ENCODE peak calls at places on chromosomes 1 and 21, in eight cellular contexts. I is right atrium auricular region; M is adrenal gland; C is CD4-positive, alpha-beta memory T cell; A is tibial artery; S is suprapubic skin; O is PC-3; X is body of pancreas. K is an unnamed sample.
A peak's percentile ranks its signal among the peaks of the same experiment; 100 is the strongest.

GRCh38 chr1:85356130-85356529 is 79.7 kb upstream of the BCL10 start:
- DNase-seq in I (no peak), M (no peak), C (no peak), A (no peak), S (no peak), O (no peak), X (no peak), K (no peak)

GRCh38 chr1:154155282-154155681 is 409 bp upstream of the NUP210L start:
- DNase-seq in I (peak; percentile 77), M (peak; percentile 69), C (no peak), A (peak; percentile 52), S (no peak), O (no peak), X (peak; percentile 36), K (no peak)

GRCh38 chr1:240464099-240464498 is 147.9 kb downstream of the GREM2 start:
- DNase-seq in I (no peak), M (no peak), C (no peak), A (no peak), S (no peak), O (peak; percentile 53), X (no peak), K (no peak)

GRCh38 chr1:26781206-26781825 is 6.4 kb upstream of the PIGV start:
- DNase-seq in I (no peak), M (no peak), C (no peak), A (no peak), S (no peak), O (no peak), X (no peak), K (no peak)

GRCh38 chr1:246126580-246126979 is 380.5 kb downstream of the SMYD3 start:
- DNase-seq in I (no peak), M (no peak), C (no peak), A (no peak), S (no peak), O (no peak), X (no peak), K (no peak)

GRCh38 chr1:39110882-39111281 is 84.7 kb downstream of the NDUFS5 start:
- DNase-seq in I (no peak), M (no peak), C (no peak), A (no peak), S (no peak), O (peak; percentile 46), X (no peak), K (no peak)

GRCh38 chr21:46448108-46448507 is 10.6 kb upstream of the DIP2A start:
- DNase-seq in I (no peak), M (no peak), C (no peak), A (no peak), S (peak; percentile 8), O (no peak), X (no peak), K (no peak)

GRCh38 chr1:83619497-83619896 is 379.4 kb downstream of the TTLL7 start:
- DNase-seq in I (no peak), M (no peak), C (no peak), A (no peak), S (no peak), O (no peak), X (no peak), K (no peak)

GRCh38 chr1:22562584-22563551 is at the start of gene EPHA8:
- DNase-seq in I (no peak), M (no peak), C (no peak), A (no peak), S (no peak), O (no peak), X (peak; percentile 64), K (no peak)

GRCh38 chr1:3673381-3674099 is 21.2 kb downstream of the TP73 start:
- DNase-seq in I (no peak), M (no peak), C (peak; percentile 34), A (no peak), S (no peak), O (no peak), X (no peak), K (peak; percentile 65)

GRCh38 chr1:153928776-153929432 is 6.1 kb upstream of the GATAD2B start:
- DNase-seq in I (no peak), M (no peak), C (no peak), A (no peak), S (no peak), O (no peak), X (no peak), K (no peak)

GRCh38 chr1:186202174-186202843 is 172.7 kb downstream of the TPR start:
- DNase-seq in I (peak; percentile 84), M (no peak), C (no peak), A (peak; percentile 85), S (peak; percentile 85), O (no peak), X (peak; percentile 51), K (no peak)

GRCh38 chr1:65254320-65255087 is 54.8 kb upstream of the DNAJC6 start:
- DNase-seq in I (no peak), M (peak; percentile 85), C (peak; percentile 81), A (peak; percentile 69), S (peak; percentile 72), O (peak; percentile 80), X (peak; percentile 84), K (peak; percentile 92)

GRCh38 chr1:204528677-204529076 is 12.5 kb downstream of the MDM4 start:
- DNase-seq in I (no peak), M (no peak), C (no peak), A (no peak), S (no peak), O (no peak), X (no peak), K (no peak)

GRCh38 chr1:12434174-12434573 is 183.8 kb downstream of the DHRS3 start:
- DNase-seq in I (no peak), M (no peak), C (peak; percentile 74), A (no peak), S (no peak), O (peak; percentile 76), X (no peak), K (peak; percentile 78)

GRCh38 chr21:17139696-17140095 is 373.1 kb upstream of the CXADR start:
- DNase-seq in I (no peak), M (no peak), C (no peak), A (no peak), S (no peak), O (no peak), X (no peak), K (no peak)

GRCh38 chr1:203148127-203148526 is 20.6 kb downstream of the ADORA1 start:
- DNase-seq in I (no peak), M (no peak), C (no peak), A (no peak), S (no peak), O (peak; percentile 57), X (peak; percentile 50), K (no peak)

GRCh38 chr1:234505774-234506114 is 26.8 kb upstream of the TARBP1 start:
- DNase-seq in I (no peak), M (no peak), C (no peak), A (no peak), S (no peak), O (peak; percentile 55), X (no peak), K (no peak)

GRCh38 chr1:204338359-204338758 is 21.4 kb downstream of the PLEKHA6 start:
- DNase-seq in I (no peak), M (no peak), C (no peak), A (no peak), S (no peak), O (no peak), X (no peak), K (no peak)

GRCh38 chr1:161083743-161084084 is 5.6 kb downstream of the NECTIN4 start:
- DNase-seq in I (no peak), M (no peak), C (no peak), A (no peak), S (no peak), O (no peak), X (no peak), K (no peak)

GRCh38 chr1:161085165-161085564 is 4.2 kb downstream of the NECTIN4 start:
- DNase-seq in I (no peak), M (no peak), C (no peak), A (no peak), S (no peak), O (no peak), X (no peak), K (no peak)

GRCh38 chr1:161084205-161084988 is 5.0 kb downstream of the NECTIN4 start:
- DNase-seq in I (no peak), M (no peak), C (no peak), A (no peak), S (no peak), O (no peak), X (no peak), K (no peak)

GRCh38 chr1:161088587-161089110 is 709 bp downstream of the NECTIN4 start:
- DNase-seq in I (no peak), M (no peak), C (no peak), A (no peak), S (peak; percentile 50), O (peak; percentile 64), X (peak; percentile 58), K (no peak)

GRCh38 chr1:161086457-161086856 is 2.9 kb downstream of the NECTIN4 start:
- DNase-seq in I (no peak), M (no peak), C (no peak), A (no peak), S (peak; percentile 59), O (no peak), X (no peak), K (no peak)
- H3K4me3 ChIP-seq in I (no peak overlapping the region), M (no peak overlapping the region), C (no peak overlapping the region), A (no peak overlapping the region), S (peak overlapping the region; percentile 45), O (no peak overlapping the region), X (no peak overlapping the region), K (no peak overlapping the region)

GRCh38 chr1:201944002-201944401 is 2.3 kb downstream of the LMOD1 start:
- DNase-seq in I (no peak), M (no peak), C (no peak), A (no peak), S (no peak), O (no peak), X (no peak), K (no peak)

GRCh38 chr1:201944639-201945038 is 1.7 kb downstream of the LMOD1 start:
- DNase-seq in I (no peak), M (no peak), C (no peak), A (no peak), S (no peak), O (no peak), X (no peak), K (no peak)

GRCh38 chr1:201945863-201946223 is 505 bp downstream of the LMOD1 start:
- DNase-seq in I (no peak), M (no peak), C (no peak), A (no peak), S (no peak), O (no peak), X (no peak), K (no peak)

GRCh38 chr1:201946224-201946908 is at the start of gene LMOD1:
- DNase-seq in I (peak; percentile 94), M (peak; percentile 96), C (no peak), A (peak; percentile 97), S (peak; percentile 87), O (peak; percentile 64), X (peak; percentile 84), K (peak; percentile 96)

GRCh38 chr1:201945157-201945556 is 1.2 kb downstream of the LMOD1 start:
- DNase-seq in I (no peak), M (no peak), C (no peak), A (no peak), S (no peak), O (no peak), X (no peak), K (no peak)
- H3K4me3 ChIP-seq in I (peak overlapping the region; percentile 48), M (no peak overlapping the region), C (no peak overlapping the region), A (peak overlapping the region; percentile 92), S (peak overlapping the region; percentile 48), O (no peak overlapping the region), X (no peak overlapping the region), K (peak overlapping the region; percentile 100)

GRCh38 chr1:25435315-25436103 is 4.8 kb downstream of the MACO1 start:
- DNase-seq in I (no peak), M (no peak), C (no peak), A (peak; percentile 49), S (no peak), O (no peak), X (no peak), K (no peak)
- H3K4me3 ChIP-seq in I (no peak overlapping the region), M (no peak overlapping the region), C (no peak overlapping the region), A (peak overlapping the region; percentile 5), S (no peak overlapping the region), O (peak overlapping the region; percentile 10), X (no peak overlapping the region), K (peak overlapping the region; percentile 18)

GRCh38 chr1:211118407-211119102 is 15.4 kb downstream of the KCNH1 start:
- DNase-seq in I (no peak), M (no peak), C (no peak), A (no peak), S (no peak), O (peak; percentile 63), X (no peak), K (no peak)
- H3K4me3 ChIP-seq in I (no peak overlapping the region), M (no peak overlapping the region), C (no peak overlapping the region), A (no peak overlapping the region), S (no peak overlapping the region), O (no peak overlapping the region), X (no peak overlapping the region), K (no peak overlapping the region)

K was measured in aorta.